ENCODE peak calls at places on chromosomes 13 and 19, in nine cellular contexts. One of them, this sample, is unnamed. For H3K4me1, the result is how much of the 10 kb centered on the place peaks cover.

GRCh38 chr13:44934724-44935123 is 54.5 kb downstream of the NUFIP1 start:
- DNase-seq in suprapubic skin: no peak
- DNase-seq in transverse colon: no peak
- DNase-seq in tibial nerve: no peak
- DNase-seq in HCT116: no peak
- DNase-seq in spleen: no peak
- DNase-seq in uterus: no peak
- DNase-seq in body of pancreas: no peak
- DNase-seq in K562: no peak
- DNase-seq in this sample: no peak

GRCh38 chr19:49155830-49156346 is 692 bp upstream of the HRC start:
- DNase-seq in HCT116: no peak
- DNase-seq in transverse colon: no peak
- DNase-seq in uterus: no peak
- DNase-seq in suprapubic skin: no peak
- DNase-seq in spleen: no peak
- DNase-seq in K562: peak
- DNase-seq in tibial nerve: no peak
- DNase-seq in body of pancreas: no peak
- DNase-seq in this sample: no peak

GRCh38 chr13:51502206-51502651 is 49.4 kb upstream of the INTS6 start:
- DNase-seq in spleen: no peak
- DNase-seq in uterus: no peak
- DNase-seq in HCT116: no peak
- DNase-seq in transverse colon: no peak
- DNase-seq in suprapubic skin: no peak
- DNase-seq in K562: no peak
- DNase-seq in tibial nerve: no peak
- DNase-seq in body of pancreas: no peak
- DNase-seq in this sample: no peak

GRCh38 chr19:52028027-52028779 is at the start of gene ZNF614:
- DNase-seq in spleen: peak
- DNase-seq in K562: peak
- DNase-seq in body of pancreas: peak
- DNase-seq in tibial nerve: peak
- DNase-seq in suprapubic skin: peak
- DNase-seq in uterus: peak
- DNase-seq in HCT116: peak
- DNase-seq in transverse colon: peak
- DNase-seq in this sample: peak

GRCh38 chr13:111972261-111972780 is 94.6 kb upstream of the SOX1 start:
- DNase-seq in spleen: no peak
- DNase-seq in HCT116: no peak
- DNase-seq in tibial nerve: no peak
- DNase-seq in K562: no peak
- DNase-seq in suprapubic skin: no peak
- DNase-seq in uterus: no peak
- DNase-seq in body of pancreas: no peak
- DNase-seq in transverse colon: no peak
- DNase-seq in this sample: no peak

GRCh38 chr19:7007859-7008258 is 13.4 kb downstream of the MBD3L2B start:
- DNase-seq in transverse colon: no peak
- DNase-seq in K562: no peak
- DNase-seq in tibial nerve: no peak
- DNase-seq in spleen: no peak
- DNase-seq in HCT116: no peak
- DNase-seq in body of pancreas: no peak
- DNase-seq in uterus: no peak
- DNase-seq in suprapubic skin: no peak
- DNase-seq in this sample: no peak

GRCh38 chr13:51475727-51476521 is 23.1 kb upstream of the INTS6 start:
- DNase-seq in tibial nerve: no peak
- DNase-seq in spleen: no peak
- DNase-seq in body of pancreas: peak
- DNase-seq in transverse colon: no peak
- DNase-seq in HCT116: no peak
- DNase-seq in K562: no peak
- DNase-seq in suprapubic skin: no peak
- DNase-seq in uterus: no peak
- DNase-seq in this sample: no peak

GRCh38 chr13:113545455-113545930 is 39.1 kb upstream of the TFDP1 start:
- DNase-seq in HCT116: no peak
- DNase-seq in transverse colon: peak
- DNase-seq in tibial nerve: no peak
- DNase-seq in suprapubic skin: peak
- DNase-seq in uterus: no peak
- DNase-seq in body of pancreas: no peak
- DNase-seq in K562: no peak
- DNase-seq in spleen: peak
- DNase-seq in this sample: no peak

GRCh38 chr13:73109288-73109899 is 50.6 kb downstream of the KLF5 start:
- DNase-seq in transverse colon: no peak
- DNase-seq in suprapubic skin: no peak
- DNase-seq in tibial nerve: no peak
- DNase-seq in spleen: no peak
- DNase-seq in uterus: no peak
- DNase-seq in body of pancreas: no peak
- DNase-seq in K562: no peak
- DNase-seq in HCT116: no peak
- DNase-seq in this sample: peak

GRCh38 chr13:44921931-44922758 is 67.1 kb downstream of the NUFIP1 start:
- DNase-seq in K562: no peak
- DNase-seq in uterus: peak
- DNase-seq in tibial nerve: peak
- DNase-seq in transverse colon: peak
- DNase-seq in suprapubic skin: no peak
- DNase-seq in spleen: no peak
- DNase-seq in body of pancreas: peak
- DNase-seq in HCT116: peak
- DNase-seq in this sample: peak

GRCh38 chr13:74024314-74024713 is 109.9 kb downstream of the KLF12 start:
- DNase-seq in body of pancreas: no peak
- DNase-seq in tibial nerve: no peak
- DNase-seq in suprapubic skin: no peak
- DNase-seq in transverse colon: no peak
- DNase-seq in K562: no peak
- DNase-seq in HCT116: no peak
- DNase-seq in uterus: no peak
- DNase-seq in spleen: no peak
- DNase-seq in this sample: no peak

GRCh38 chr19:49869009-49869483 is 1.7 kb upstream of the PNKP start:
- DNase-seq in body of pancreas: no peak
- DNase-seq in uterus: no peak
- DNase-seq in transverse colon: no peak
- DNase-seq in tibial nerve: no peak
- DNase-seq in suprapubic skin: no peak
- DNase-seq in spleen: no peak
- DNase-seq in HCT116: no peak
- DNase-seq in K562: peak
- DNase-seq in this sample: no peak

GRCh38 chr13:111116830-111117229 is 1.7 kb downstream of the ARHGEF7 start:
- DNase-seq in tibial nerve: no peak
- DNase-seq in HCT116: no peak
- DNase-seq in body of pancreas: no peak
- DNase-seq in spleen: no peak
- DNase-seq in K562: no peak
- DNase-seq in uterus: no peak
- DNase-seq in transverse colon: no peak
- DNase-seq in suprapubic skin: no peak
- DNase-seq in this sample: no peak

GRCh38 chr19:35309481-35310279 is 17.7 kb downstream of the MAG start:
- DNase-seq in uterus: peak
- DNase-seq in suprapubic skin: no peak
- DNase-seq in spleen: no peak
- DNase-seq in tibial nerve: no peak
- DNase-seq in HCT116: no peak
- DNase-seq in body of pancreas: peak
- DNase-seq in K562: peak
- DNase-seq in transverse colon: no peak
- DNase-seq in this sample: peak

GRCh38 chr19:30428281-30428680 is 56.1 kb downstream of the ZNF536 start:
- DNase-seq in spleen: peak
- DNase-seq in suprapubic skin: no peak
- DNase-seq in tibial nerve: no peak
- DNase-seq in body of pancreas: no peak
- DNase-seq in K562: no peak
- DNase-seq in transverse colon: no peak
- DNase-seq in HCT116: no peak
- DNase-seq in uterus: no peak
- DNase-seq in this sample: no peak
- H3K4me1 ChIP-seq in spleen: under half
- H3K4me1 ChIP-seq in suprapubic skin: under half
- H3K4me1 ChIP-seq in tibial nerve: under half
- H3K4me1 ChIP-seq in body of pancreas: under half
- H3K4me1 ChIP-seq in K562: under half
- H3K4me1 ChIP-seq in transverse colon: under half
- H3K4me1 ChIP-seq in HCT116: under half
- H3K4me1 ChIP-seq in uterus: under half
- H3K4me1 ChIP-seq in this sample: under half

DNA sequence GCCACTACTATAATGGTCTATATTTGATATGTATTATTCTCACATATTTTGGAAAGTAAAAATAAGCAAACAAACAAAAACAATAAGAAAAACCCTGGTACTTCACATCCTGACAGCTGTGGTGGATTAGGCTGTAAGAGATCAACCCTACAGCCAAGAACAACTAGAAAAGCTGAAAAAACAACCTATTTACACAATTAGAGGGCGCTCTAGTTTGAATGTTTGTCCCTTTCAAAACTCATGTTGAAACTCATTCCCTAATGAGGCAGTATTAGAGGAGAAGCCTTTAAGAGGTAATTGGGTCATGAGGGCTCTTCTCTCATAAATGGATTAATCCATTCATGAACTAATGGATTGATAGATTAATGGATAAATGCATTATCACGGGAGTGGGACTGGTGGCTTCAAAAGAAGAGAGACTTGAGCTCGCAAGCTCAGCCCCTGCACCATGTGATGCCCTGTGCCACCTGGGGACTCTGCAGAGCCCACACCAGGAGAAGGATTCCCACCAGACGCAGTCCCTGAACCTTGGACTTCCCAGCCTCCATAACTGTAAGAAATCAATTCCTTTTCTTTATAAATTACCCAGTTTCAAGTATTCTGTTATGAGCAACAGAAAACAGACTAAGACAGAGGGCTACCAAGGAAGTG is 733.9 kb upstream of the ARGLU1 start:
- DNase-seq in uterus: no peak
- DNase-seq in spleen: no peak
- DNase-seq in K562: no peak
- DNase-seq in HCT116: no peak
- DNase-seq in body of pancreas: no peak
- DNase-seq in suprapubic skin: no peak
- DNase-seq in tibial nerve: no peak
- DNase-seq in transverse colon: no peak
- DNase-seq in this sample: no peak
- TF ChIP-seq CTCF in uterus: no peak
- TF ChIP-seq CTCF in spleen: no peak
- TF ChIP-seq CTCF in K562: no peak
- TF ChIP-seq CTCF in HCT116: peak
- TF ChIP-seq CTCF in body of pancreas: no peak
- TF ChIP-seq CTCF in suprapubic skin: no peak
- TF ChIP-seq CTCF in tibial nerve: no peak
- TF ChIP-seq CTCF in transverse colon: no peak
- TF ChIP-seq CTCF in this sample: no peak

GRCh38 chr19:17327654-17328516 is 6.8 kb downstream of the ANO8 start:
- DNase-seq in spleen: peak
- DNase-seq in suprapubic skin: no peak
- DNase-seq in transverse colon: peak
- DNase-seq in body of pancreas: peak
- DNase-seq in tibial nerve: no peak
- DNase-seq in HCT116: peak
- DNase-seq in K562: peak
- DNase-seq in uterus: peak
- DNase-seq in this sample: peak
- TF ChIP-seq POLR2A in spleen: no peak
- TF ChIP-seq POLR2A in suprapubic skin: no peak
- TF ChIP-seq POLR2A in transverse colon: peak
- TF ChIP-seq POLR2A in body of pancreas: peak
- TF ChIP-seq POLR2A in tibial nerve: no peak
- TF ChIP-seq POLR2A in HCT116: peak
- TF ChIP-seq POLR2A in K562: peak
- TF ChIP-seq POLR2A in uterus: no peak
- TF ChIP-seq POLR2A in this sample: no peak

GRCh38 chr13:48402325-48402962 is 10.5 kb downstream of the LPAR6 start:
- DNase-seq in suprapubic skin: no peak
- DNase-seq in body of pancreas: no peak
- DNase-seq in tibial nerve: no peak
- DNase-seq in K562: no peak
- DNase-seq in spleen: no peak
- DNase-seq in uterus: no peak
- DNase-seq in HCT116: no peak
- DNase-seq in transverse colon: no peak
- DNase-seq in this sample: no peak

GRCh38 chr13:48401480-48401879 is 11.4 kb downstream of the LPAR6 start:
- DNase-seq in body of pancreas: no peak
- DNase-seq in K562: no peak
- DNase-seq in tibial nerve: no peak
- DNase-seq in HCT116: no peak
- DNase-seq in uterus: no peak
- DNase-seq in transverse colon: no peak
- DNase-seq in spleen: no peak
- DNase-seq in suprapubic skin: no peak
- DNase-seq in this sample: no peak

GRCh38 chr13:48400090-48400694 is 12.7 kb downstream of the LPAR6 start:
- DNase-seq in uterus: no peak
- DNase-seq in tibial nerve: no peak
- DNase-seq in body of pancreas: no peak
- DNase-seq in spleen: no peak
- DNase-seq in K562: no peak
- DNase-seq in transverse colon: no peak
- DNase-seq in suprapubic skin: no peak
- DNase-seq in HCT116: no peak
- DNase-seq in this sample: no peak

GRCh38 chr13:48398450-48399095 is 14.3 kb downstream of the LPAR6 start:
- DNase-seq in HCT116: no peak
- DNase-seq in tibial nerve: no peak
- DNase-seq in K562: no peak
- DNase-seq in spleen: no peak
- DNase-seq in suprapubic skin: no peak
- DNase-seq in uterus: no peak
- DNase-seq in transverse colon: no peak
- DNase-seq in body of pancreas: no peak
- DNase-seq in this sample: no peak

GRCh38 chr13:48400820-48401219 is 12.1 kb downstream of the LPAR6 start:
- DNase-seq in uterus: no peak
- DNase-seq in body of pancreas: no peak
- DNase-seq in transverse colon: no peak
- DNase-seq in suprapubic skin: no peak
- DNase-seq in spleen: no peak
- DNase-seq in HCT116: no peak
- DNase-seq in tibial nerve: no peak
- DNase-seq in K562: no peak
- DNase-seq in this sample: no peak
- H3K4me1 ChIP-seq in uterus: under half
- H3K4me1 ChIP-seq in body of pancreas: under half
- H3K4me1 ChIP-seq in transverse colon: half or more
- H3K4me1 ChIP-seq in suprapubic skin: half or more
- H3K4me1 ChIP-seq in spleen: under half
- H3K4me1 ChIP-seq in HCT116: under half
- H3K4me1 ChIP-seq in tibial nerve: under half
- H3K4me1 ChIP-seq in K562: under half
- H3K4me1 ChIP-seq in this sample: half or more

GRCh38 chr13:27171244-27171829 is at the start of gene USP12:
- DNase-seq in body of pancreas: no peak
- DNase-seq in HCT116: no peak
- DNase-seq in transverse colon: peak
- DNase-seq in spleen: no peak
- DNase-seq in K562: peak
- DNase-seq in tibial nerve: peak
- DNase-seq in suprapubic skin: peak
- DNase-seq in uterus: no peak
- DNase-seq in this sample: no peak
- TF ChIP-seq CTCF in body of pancreas: no peak
- TF ChIP-seq CTCF in HCT116: no peak
- TF ChIP-seq CTCF in transverse colon: no peak
- TF ChIP-seq CTCF in spleen: no peak
- TF ChIP-seq CTCF in K562: no peak
- TF ChIP-seq CTCF in tibial nerve: peak
- TF ChIP-seq CTCF in suprapubic skin: no peak
- TF ChIP-seq CTCF in uterus: no peak
- TF ChIP-seq CTCF in this sample: no peak